ENCODE peak calls at places on chromosome 15, in seven cellular contexts. I is CD8-positive, alpha-beta T cell; D is psoas muscle; P is GM23248; K is CD8-positive, alpha-beta memory T cell; Q is iPS DF 6.9; Z is effector memory CD4-positive, alpha-beta T cell. F is an unnamed sample.

GRCh38 chr15:77836901-77837648 is 204.4 kb upstream of the LINGO1 start:
- DNase-seq in I (no peak), D (no peak), P (no peak), K (no peak), Q (no peak), Z (no peak), F (no peak)

GRCh38 chr15:36172970-36173369 is 406.5 kb upstream of the CDIN1 start:
- DNase-seq in I (no peak), D (no peak), P (no peak), K (no peak), Q (no peak), Z (no peak), F (no peak)

GRCh38 chr15:43792761-43793493 is 807 bp downstream of the SERF2 start:
- DNase-seq in I (no peak), D (peak; percentile 54), P (peak; percentile 77), K (peak; percentile 27), Q (no peak), Z (no peak), F (peak; percentile 80)

GRCh38 chr15:100107606-100108225 is 234.1 kb downstream of the ADAMTS17 start:
- DNase-seq in I (no peak), D (no peak), P (no peak), K (no peak), Q (no peak), Z (no peak), F (no peak)

GRCh38 chr15:71634820-71635219 is 175.5 kb upstream of the NR2E3 start:
- DNase-seq in I (no peak), D (no peak), P (no peak), K (no peak), Q (no peak), Z (no peak), F (no peak)

GRCh38 chr15:41517895-41518449 is 4.3 kb upstream of the LTK start:
- DNase-seq in I (no peak), D (no peak), P (no peak), K (no peak), Q (no peak), Z (no peak), F (no peak)

GRCh38 chr15:61106044-61106834 is 122.9 kb downstream of the RORA start:
- DNase-seq in I (no peak), D (no peak), P (no peak), K (no peak), Q (no peak), Z (no peak), F (no peak)

GRCh38 chr15:90362936-90363212 is 10.8 kb downstream of the ZNF774 start:
- DNase-seq in I (no peak), D (no peak), P (peak; percentile 97), K (no peak), Q (no peak), Z (no peak), F (no peak)

GRCh38 chr15:82968066-82968465 is 15.5 kb upstream of the HOMER2 start:
- DNase-seq in I (no peak), D (no peak), P (peak; percentile 61), K (no peak), Q (no peak), Z (no peak), F (no peak)

GRCh38 chr15:101439920-101440319 is 49.6 kb downstream of the PCSK6 start:
- DNase-seq in I (no peak), D (no peak), P (peak; percentile 85), K (no peak), Q (no peak), Z (no peak), F (no peak)

GRCh38 chr15:76345880-76346665 is 9.5 kb downstream of the ISL2 start:
- DNase-seq in I (no peak), D (no peak), P (peak; percentile 46), K (no peak), Q (no peak), Z (no peak), F (no peak)

GRCh38 chr15:84600331-84600686 is 500 bp upstream of the ZSCAN2 start:
- DNase-seq in I (peak; percentile 2), D (peak; percentile 87), P (peak; percentile 96), K (peak; percentile 64), Q (no peak), Z (peak; percentile 55), F (peak; percentile 94)

GRCh38 chr15:25248583-25249235 is 190.1 kb downstream of the UBE3A start:
- DNase-seq in I (no peak), D (peak; percentile 4), P (no peak), K (no peak), Q (no peak), Z (no peak), F (peak; percentile 30)
- H3K9me3 ChIP-seq in I (no peaks in the 10 kb centered on the region), D (no peaks in the 10 kb centered on the region), P (no peaks in the 10 kb centered on the region), K (no peaks in the 10 kb centered on the region), Q (peaks cover 9% of the 10 kb centered on the region), Z (no peaks in the 10 kb centered on the region), F (no peaks in the 10 kb centered on the region)

DNA sequence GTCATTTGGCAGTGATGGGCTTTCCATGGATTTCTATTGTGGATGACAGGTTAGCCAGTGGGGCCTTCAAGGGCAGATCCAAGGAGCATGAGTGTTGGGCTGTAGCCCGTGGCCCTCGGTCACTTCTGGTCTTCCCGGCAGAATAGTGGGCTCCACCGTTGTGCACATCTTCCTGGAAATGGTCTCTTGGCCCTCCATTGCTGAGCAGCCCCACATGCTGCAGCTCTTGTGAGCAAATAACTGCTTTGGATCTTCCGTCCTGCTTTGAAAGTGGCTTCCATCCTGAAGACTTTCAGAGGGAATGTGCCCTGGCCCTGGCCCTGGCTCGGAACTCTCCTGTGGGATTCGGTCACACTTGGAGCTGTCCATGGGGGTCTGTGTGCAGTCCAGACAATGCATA is 102.8 kb downstream of the SNRPN start:
- DNase-seq in I (no peak), D (no peak), P (no peak), K (no peak), Q (no peak), Z (no peak), F (no peak)
- H3K9me3 ChIP-seq in I (peaks cover 97% of the 10 kb centered on the region), D (peaks cover 92% of the 10 kb centered on the region), P (no peaks in the 10 kb centered on the region), K (peaks cover 99% of the 10 kb centered on the region), Q (peaks cover 4% of the 10 kb centered on the region), Z (peaks cover 93% of the 10 kb centered on the region), F (peaks cover 95% of the 10 kb centered on the region)

GRCh38 chr15:87871738-87872315 is 384.7 kb downstream of the NTRK3 start:
- DNase-seq in I (no peak), D (no peak), P (peak; percentile 69), K (no peak), Q (no peak), Z (no peak), F (no peak)

GRCh38 chr15:87874896-87875661 is 381.5 kb downstream of the NTRK3 start:
- DNase-seq in I (no peak), D (no peak), P (peak; percentile 5), K (no peak), Q (no peak), Z (no peak), F (peak; percentile 55)

GRCh38 chr15:87866961-87867360 is 389.6 kb downstream of the NTRK3 start:
- DNase-seq in I (no peak), D (no peak), P (no peak), K (no peak), Q (no peak), Z (no peak), F (no peak)

GRCh38 chr15:87873501-87873900 is 383.0 kb downstream of the NTRK3 start:
- DNase-seq in I (no peak), D (no peak), P (peak; percentile 37), K (no peak), Q (no peak), Z (no peak), F (no peak)

DNA sequence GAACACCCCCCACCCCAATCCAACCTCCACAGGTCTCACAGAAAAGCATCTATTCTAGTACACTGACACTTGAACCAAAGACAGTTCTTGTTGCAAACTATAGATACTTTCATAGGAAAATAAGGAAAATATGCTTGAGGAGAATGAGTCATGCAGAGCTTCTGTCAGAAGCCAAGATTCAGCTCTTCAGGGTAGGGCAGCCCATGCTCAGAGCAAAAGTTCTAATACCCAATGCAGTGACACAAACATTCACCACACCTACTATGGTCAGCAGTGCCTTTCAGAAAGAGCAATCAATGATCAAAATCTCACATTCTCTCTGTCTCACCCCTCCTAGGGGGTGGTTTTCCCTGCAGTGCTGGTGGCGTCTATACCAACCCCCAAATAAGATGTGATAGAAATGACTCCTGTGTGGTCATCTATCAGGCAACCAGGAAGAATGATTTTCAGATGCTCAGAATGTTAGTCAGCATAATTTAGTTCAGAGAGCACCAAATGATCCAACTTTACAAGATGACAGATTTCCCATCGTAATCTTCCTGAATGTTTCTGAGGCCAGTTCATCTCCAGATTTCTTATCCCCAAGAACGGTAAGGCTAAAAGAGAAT is 385.3 kb downstream of the NTRK3 start:
- DNase-seq in I (no peak), D (no peak), P (peak; percentile 83), K (no peak), Q (no peak), Z (no peak), F (no peak)
- H3K9me3 ChIP-seq in I (no peaks in the 10 kb centered on the region), D (no peaks in the 10 kb centered on the region), P (no peaks in the 10 kb centered on the region), K (no peaks in the 10 kb centered on the region), Q (no peaks in the 10 kb centered on the region), Z (no peaks in the 10 kb centered on the region), F (no peaks in the 10 kb centered on the region)

GRCh38 chr15:39514933-39515332 is 65.9 kb upstream of the THBS1 start:
- DNase-seq in I (no peak), D (no peak), P (no peak), K (no peak), Q (no peak), Z (no peak), F (no peak)
- H3K9me3 ChIP-seq in I (no peaks in the 10 kb centered on the region), D (peaks cover 14% of the 10 kb centered on the region), P (no peaks in the 10 kb centered on the region), K (no peaks in the 10 kb centered on the region), Q (no peaks in the 10 kb centered on the region), Z (no peaks in the 10 kb centered on the region), F (no peaks in the 10 kb centered on the region)

GRCh38 chr15:20341901-20342605 is 199.5 kb downstream of the GOLGA6L6 start:
- DNase-seq in I (peak; percentile 53), D (peak; percentile 70), P (no peak), K (peak; percentile 57), Q (no peak), Z (no peak), F (peak; percentile 89)
- H3K9me3 ChIP-seq in I (no peaks in the 10 kb centered on the region), D (peaks cover 3% of the 10 kb centered on the region), P (no peaks in the 10 kb centered on the region), K (no peaks in the 10 kb centered on the region), Q (peaks cover 30% of the 10 kb centered on the region), Z (no peaks in the 10 kb centered on the region), F (peaks cover 2% of the 10 kb centered on the region)

GRCh38 chr15:55357774-55358173 is 38.8 kb downstream of the PIGB start:
- DNase-seq in I (no peak), D (no peak), P (peak; percentile 84), K (no peak), Q (no peak), Z (no peak), F (no peak)

GRCh38 chr15:55358471-55358870 is 39.4 kb downstream of the PIGB start:
- DNase-seq in I (no peak), D (no peak), P (no peak), K (no peak), Q (no peak), Z (no peak), F (no peak)

GRCh38 chr15:55361048-55361447 is 42.0 kb downstream of the PIGB start:
- DNase-seq in I (no peak), D (no peak), P (no peak), K (no peak), Q (no peak), Z (no peak), F (no peak)

GRCh38 chr15:55362641-55363040 is 43.6 kb downstream of the PIGB start:
- DNase-seq in I (no peak), D (no peak), P (no peak), K (no peak), Q (no peak), Z (no peak), F (no peak)

DNA sequence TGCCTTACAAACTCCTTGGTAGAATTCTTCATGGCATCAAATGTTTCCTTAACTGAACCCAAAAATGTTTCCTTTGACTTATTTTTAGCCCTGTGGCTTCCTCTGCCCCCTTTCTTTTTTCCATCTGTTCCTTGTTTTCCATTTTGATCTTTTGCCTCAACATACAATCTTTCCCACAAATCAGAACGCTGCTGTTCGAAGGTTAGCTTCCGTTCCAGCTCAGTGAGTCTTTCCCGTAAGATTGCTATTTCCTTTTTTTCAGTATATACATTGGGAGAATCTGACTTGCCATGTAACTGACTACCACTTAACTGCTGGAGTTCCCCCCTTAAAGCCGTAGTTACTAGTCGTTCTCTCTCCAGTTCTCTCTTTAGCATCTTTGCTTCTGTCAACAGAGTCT is 41.2 kb downstream of the PIGB start:
- DNase-seq in I (no peak), D (no peak), P (no peak), K (no peak), Q (no peak), Z (no peak), F (no peak)
- H3K9me3 ChIP-seq in I (no peaks in the 10 kb centered on the region), D (no peaks in the 10 kb centered on the region), P (no peaks in the 10 kb centered on the region), K (no peaks in the 10 kb centered on the region), Q (no peaks in the 10 kb centered on the region), Z (no peaks in the 10 kb centered on the region), F (no peaks in the 10 kb centered on the region)